ENCODE peak calls at places on chromosomes 6 and 20, in ten cellular contexts. Z is iPS DF 6.9; Q is NT2/D1; P is T-helper 2 cell; U is activated CD8-positive, alpha-beta memory T cell treated with anti-CD3 and anti-CD28 coated beads for 48 hours; F is GM12891; D is neural crest cell; T is GM04504; M is bronchial epithelial cell; V is Calu3. B is an unnamed sample.

GRCh38 chr6:21354805-21355238 is 238.7 kb upstream of the SOX4 start:
- DNase-seq in F (no peak), M (no peak), V (peak), P (no peak), D (no peak), T (no peak), Z (no peak), U (no peak), Q (no peak), B (no peak)

GRCh38 chr20:11054266-11055025 is 380.6 kb upstream of the JAG1 start:
- DNase-seq in V (peak), F (no peak), D (no peak), Q (no peak), Z (no peak), T (no peak), U (no peak), M (no peak), P (no peak), B (no peak)

GRCh38 chr6:14524319-14524718 is 406.7 kb downstream of the CD83 start:
- DNase-seq in Q (no peak), F (no peak), Z (no peak), D (no peak), V (no peak), M (no peak), T (peak), U (no peak), P (no peak), B (no peak)

GRCh38 chr6:95094751-95095150 is 482.6 kb upstream of the MANEA start:
- DNase-seq in V (no peak), Z (no peak), U (no peak), Q (no peak), F (no peak), P (no peak), T (no peak), M (peak), D (no peak), B (peak)

GRCh38 chr6:3841711-3842565 is 7.2 kb upstream of the FAM50B start:
- DNase-seq in M (peak), Q (no peak), U (no peak), Z (no peak), V (no peak), F (no peak), D (no peak), P (no peak), T (peak), B (no peak)

GRCh38 chr6:81783893-81784292 is 31.4 kb upstream of the TENT5A start:
- DNase-seq in U (no peak), P (no peak), T (no peak), V (no peak), F (no peak), D (no peak), Z (no peak), Q (no peak), M (no peak), B (no peak)

GRCh38 chr6:55734256-55734655 is 141.1 kb downstream of the BMP5 start:
- DNase-seq in M (peak), T (no peak), Q (no peak), V (no peak), U (no peak), D (no peak), P (no peak), Z (no peak), F (no peak), B (no peak)

GRCh38 chr6:41271901-41272395 is 14.5 kb downstream of the TREM1 start:
- DNase-seq in Z (no peak), M (no peak), V (no peak), F (no peak), T (no peak), P (no peak), Q (no peak), D (no peak), U (no peak), B (no peak)

GRCh38 chr6:154425034-154425433 is 68.4 kb upstream of the IPCEF1 start:
- DNase-seq in P (no peak), M (no peak), Z (no peak), Q (no peak), D (no peak), T (no peak), U (no peak), F (no peak), V (no peak), B (no peak)

GRCh38 chr6:39882567-39882953 is 51.7 kb downstream of the MOCS1 start:
- DNase-seq in Q (no peak), D (no peak), U (no peak), Z (no peak), M (no peak), V (no peak), T (peak), F (no peak), P (no peak), B (peak)

GRCh38 chr20:53581444-53582311 is 12.0 kb downstream of the ZNF217 start:
- DNase-seq in Z (no peak), V (no peak), P (no peak), U (no peak), Q (no peak), D (no peak), F (no peak), T (no peak), M (no peak), B (no peak)

GRCh38 chr6:18352842-18353241 is 34.3 kb upstream of the RNF144B start:
- DNase-seq in D (no peak), U (no peak), T (no peak), M (peak), V (no peak), P (no peak), Z (no peak), Q (no peak), F (no peak), B (no peak)

GRCh38 chr6:65631711-65632110 is 75.3 kb downstream of the EYS start:
- DNase-seq in U (no peak), M (no peak), Q (no peak), V (no peak), Z (no peak), F (no peak), D (no peak), P (no peak), T (no peak), B (no peak)

GRCh38 chr6:114170372-114170771 is 172.5 kb downstream of the HS3ST5 start:
- DNase-seq in D (no peak), M (no peak), V (no peak), T (no peak), U (no peak), Q (no peak), F (no peak), P (no peak), Z (no peak), B (no peak)

GRCh38 chr6:168264593-168265335 is 54.8 kb downstream of the DACT2 start:
- DNase-seq in V (no peak), Q (no peak), Z (no peak), T (no peak), P (no peak), F (no peak), U (no peak), D (no peak), M (peak), B (no peak)

GRCh38 chr20:43029161-43029560 is 160.5 kb downstream of the PTPRT start:
- DNase-seq in P (no peak), M (no peak), Q (no peak), Z (no peak), D (no peak), V (no peak), U (no peak), F (no peak), T (no peak), B (no peak)

GRCh38 chr6:53128842-53129241 is 19.8 kb downstream of the GCM1 start:
- DNase-seq in V (peak), T (no peak), F (no peak), M (peak), D (no peak), P (no peak), U (no peak), Q (no peak), Z (no peak), B (no peak)

GRCh38 chr6:100657678-100658330 is 193.1 kb upstream of the SIM1 start:
- DNase-seq in Z (no peak), Q (no peak), V (no peak), F (no peak), D (no peak), P (no peak), M (peak), U (no peak), T (no peak), B (no peak)

GRCh38 chr6:37365791-37366190 is 12.0 kb downstream of the RNF8 start:
- DNase-seq in U (no peak), Z (no peak), T (no peak), V (no peak), M (peak), D (no peak), F (no peak), P (no peak), Q (no peak), B (no peak)

GRCh38 chr6:127586372-127586771 is 9.4 kb downstream of the C6orf58 start:
- DNase-seq in F (no peak), T (no peak), U (no peak), D (no peak), P (no peak), Q (no peak), M (peak), Z (peak), V (no peak), B (no peak)

GRCh38 chr20:29741894-29742698 is 1515.4 kb upstream of the DEFB115 start:
- DNase-seq in D (no peak), F (no peak), Q (no peak), P (no peak), M (no peak), U (no peak), Z (no peak), V (no peak), T (no peak), B (no peak)

GRCh38 chr20:59992531-59992930 is 34.3 kb downstream of the CDH26 start:
- DNase-seq in D (no peak), M (peak), Q (no peak), F (no peak), T (no peak), U (no peak), Z (no peak), V (no peak), P (no peak), B (no peak)

GRCh38 chr20:58852559-58853271 is at the start of gene GNAS:
- DNase-seq in V (peak), T (no peak), M (peak), Z (no peak), Q (peak), U (no peak), D (peak), F (no peak), P (no peak), B (no peak)

GRCh38 chr6:136977075-136977474 is 55.0 kb downstream of the SLC35D3 start:
- DNase-seq in P (no peak), Q (no peak), F (no peak), U (no peak), V (no peak), M (no peak), Z (no peak), T (no peak), D (no peak), B (no peak)

GRCh38 chr6:84623956-84624680 is 140.3 kb downstream of the TBX18 start:
- DNase-seq in Z (no peak), P (no peak), D (no peak), M (peak), V (no peak), Q (no peak), F (no peak), T (peak), U (no peak), B (peak)

GRCh38 chr6:100475554-100476325 is 11.0 kb upstream of the SIM1 start:
- DNase-seq in V (peak), Z (no peak), P (no peak), T (no peak), U (no peak), Q (no peak), M (peak), F (no peak), D (no peak), B (no peak)

B was measured in non-pigmented ciliary epithelial cell.